ENCODE peak calls at places on chromosomes 13 and 19, in five cellular contexts. A is fibroblast of the aortic adventitia, Y is NCI-H2081, G is SHP77, P is AG08395. L is an unnamed sample.

GRCh38 chr13:80574113-80574512 is 233.2 kb upstream of the SPRY2 start:
- DNase-seq in P (no peak), A (peak), Y (no peak), G (no peak), L (no peak)

GRCh38 chr19:38898788-38899446 is 501 bp downstream of the SIRT2 start:
- DNase-seq in A (peak), Y (no peak), G (no peak), P (peak), L (peak)

GRCh38 chr13:27534976-27535370 is 84.6 kb upstream of the MTIF3 start:
- DNase-seq in G (no peak), A (no peak), P (no peak), Y (no peak), L (no peak)

GRCh38 chr13:38954844-38955243 is 35.8 kb downstream of the STOML3 start:
- DNase-seq in Y (no peak), G (no peak), A (no peak), P (no peak), L (no peak)

GRCh38 chr13:48985751-48986150 is 10.0 kb downstream of the FNDC3A start:
- DNase-seq in A (no peak), P (no peak), Y (no peak), G (no peak), L (no peak)

GRCh38 chr19:9640956-9641355 is 19.9 kb upstream of the ZNF561 start:
- DNase-seq in G (no peak), A (no peak), Y (no peak), P (no peak), L (no peak)

GRCh38 chr19:43438291-43439162 is 23.8 kb downstream of the TEX101 start:
- DNase-seq in Y (no peak), A (peak), P (peak), G (peak), L (no peak)

GRCh38 chr13:34340534-34340933 is 522.6 kb downstream of the RFC3 start:
- DNase-seq in P (peak), Y (no peak), G (no peak), A (peak), L (no peak)

GRCh38 chr19:5131031-5131865 is 162.3 kb downstream of the KDM4B start:
- DNase-seq in A (no peak), Y (no peak), G (no peak), P (no peak), L (no peak)

GRCh38 chr13:75258159-75258782 is 223.7 kb downstream of the TBC1D4 start:
- DNase-seq in G (peak), Y (no peak), A (peak), P (peak), L (peak)

GRCh38 chr19:772730-773436 is 22.0 kb downstream of the MISP start:
- DNase-seq in A (no peak), P (no peak), G (no peak), Y (no peak), L (no peak)

GRCh38 chr19:8390617-8390981 is 439 bp downstream of the RAB11B start:
- DNase-seq in Y (peak), G (peak), A (peak), P (peak), L (peak)

L was measured in NCI-H2227 treated with DMSO at 0.1 percent for 48 hours.